ENCODE peak calls at places on chromosomes 11 and 22, in eight cellular contexts. One of them, this sample, is unnamed.

GRCh38 chr11:44208976-44209603 is 100.8 kb downstream of the ALX4 start:
- DNase-seq in K562: no peak
- DNase-seq in HFF-Myc: no peak
- DNase-seq in AG04449: no peak
- DNase-seq in GM23338: no peak
- DNase-seq in AG09309: no peak
- DNase-seq in A549: no peak
- DNase-seq in astrocyte: peak
- DNase-seq in this sample: no peak

GRCh38 chr11:10418259-10418949 is 36.7 kb upstream of the AMPD3 start:
- DNase-seq in K562: no peak
- DNase-seq in HFF-Myc: no peak
- DNase-seq in AG04449: no peak
- DNase-seq in GM23338: no peak
- DNase-seq in AG09309: peak
- DNase-seq in A549: no peak
- DNase-seq in astrocyte: no peak
- DNase-seq in this sample: no peak

GRCh38 chr11:9577551-9577950 is 4.1 kb downstream of the WEE1 start:
- DNase-seq in K562: no peak
- DNase-seq in HFF-Myc: no peak
- DNase-seq in AG04449: no peak
- DNase-seq in GM23338: no peak
- DNase-seq in AG09309: no peak
- DNase-seq in A549: no peak
- DNase-seq in astrocyte: peak
- DNase-seq in this sample: no peak

GRCh38 chr22:26890870-26891269 is 233.5 kb downstream of the MIAT start:
- DNase-seq in K562: no peak
- DNase-seq in HFF-Myc: no peak
- DNase-seq in AG04449: no peak
- DNase-seq in GM23338: peak
- DNase-seq in AG09309: no peak
- DNase-seq in A549: no peak
- DNase-seq in astrocyte: no peak
- DNase-seq in this sample: peak

GRCh38 chr11:114762437-114762836 is 84.1 kb downstream of the NXPE2 start:
- DNase-seq in K562: peak
- DNase-seq in HFF-Myc: peak
- DNase-seq in AG04449: peak
- DNase-seq in GM23338: peak
- DNase-seq in AG09309: peak
- DNase-seq in A549: peak
- DNase-seq in astrocyte: peak
- DNase-seq in this sample: no peak

GRCh38 chr11:59560702-59561469 is 49.5 kb downstream of the OR4D9 start:
- DNase-seq in K562: peak
- DNase-seq in HFF-Myc: peak
- DNase-seq in AG04449: no peak
- DNase-seq in GM23338: peak
- DNase-seq in AG09309: no peak
- DNase-seq in A549: peak
- DNase-seq in astrocyte: peak
- DNase-seq in this sample: no peak

GRCh38 chr11:102763440-102763839 is 17.0 kb downstream of the MMP10 start:
- DNase-seq in K562: no peak
- DNase-seq in HFF-Myc: no peak
- DNase-seq in AG04449: no peak
- DNase-seq in GM23338: no peak
- DNase-seq in AG09309: no peak
- DNase-seq in A549: no peak
- DNase-seq in astrocyte: no peak
- DNase-seq in this sample: no peak

GRCh38 chr11:122069946-122070345 is 46.1 kb downstream of the BLID start:
- DNase-seq in K562: no peak
- DNase-seq in HFF-Myc: no peak
- DNase-seq in AG04449: no peak
- DNase-seq in GM23338: peak
- DNase-seq in AG09309: peak
- DNase-seq in A549: no peak
- DNase-seq in astrocyte: peak
- DNase-seq in this sample: no peak

GRCh38 chr11:76825726-76826396 is 34.9 kb upstream of the ACER3 start:
- DNase-seq in K562: no peak
- DNase-seq in HFF-Myc: no peak
- DNase-seq in AG04449: no peak
- DNase-seq in GM23338: no peak
- DNase-seq in AG09309: no peak
- DNase-seq in A549: no peak
- DNase-seq in astrocyte: no peak
- DNase-seq in this sample: no peak

GRCh38 chr22:37907036-37907954 is 1.2 kb downstream of the MICALL1 start:
- DNase-seq in K562: no peak
- DNase-seq in HFF-Myc: no peak
- DNase-seq in AG04449: no peak
- DNase-seq in GM23338: peak
- DNase-seq in AG09309: no peak
- DNase-seq in A549: no peak
- DNase-seq in astrocyte: no peak
- DNase-seq in this sample: no peak

GRCh38 chr11:16613401-16614381 is 124.8 kb upstream of the C11orf58 start:
- DNase-seq in K562: peak
- DNase-seq in HFF-Myc: peak
- DNase-seq in AG04449: no peak
- DNase-seq in GM23338: peak
- DNase-seq in AG09309: peak
- DNase-seq in A549: peak
- DNase-seq in astrocyte: peak
- DNase-seq in this sample: no peak

GRCh38 chr11:93541884-93542752 is 1.1 kb downstream of the SMCO4 start:
- DNase-seq in K562: peak
- DNase-seq in HFF-Myc: peak
- DNase-seq in AG04449: no peak
- DNase-seq in GM23338: peak
- DNase-seq in AG09309: no peak
- DNase-seq in A549: peak
- DNase-seq in astrocyte: peak
- DNase-seq in this sample: peak

GRCh38 chr11:29448246-29448877 is 568.5 kb downstream of the KCNA4 start:
- DNase-seq in K562: no peak
- DNase-seq in HFF-Myc: no peak
- DNase-seq in AG04449: no peak
- DNase-seq in GM23338: peak
- DNase-seq in AG09309: no peak
- DNase-seq in A549: peak
- DNase-seq in astrocyte: no peak
- DNase-seq in this sample: no peak

GRCh38 chr11:34565417-34566208 is 52.0 kb upstream of the ELF5 start:
- DNase-seq in K562: peak
- DNase-seq in HFF-Myc: no peak
- DNase-seq in AG04449: no peak
- DNase-seq in GM23338: peak
- DNase-seq in AG09309: no peak
- DNase-seq in A549: peak
- DNase-seq in astrocyte: no peak
- DNase-seq in this sample: no peak
- TF ChIP-seq CTCF in K562: peak
- TF ChIP-seq CTCF in HFF-Myc: peak
- TF ChIP-seq CTCF in AG04449: peak
- TF ChIP-seq CTCF in GM23338: peak
- TF ChIP-seq CTCF in AG09309: peak
- TF ChIP-seq CTCF in A549: peak
- TF ChIP-seq CTCF in astrocyte: peak
- TF ChIP-seq CTCF in this sample: peak

GRCh38 chr22:49723478-49724029 is 104.1 kb downstream of the BRD1 start:
- DNase-seq in K562: no peak
- DNase-seq in HFF-Myc: no peak
- DNase-seq in AG04449: no peak
- DNase-seq in GM23338: no peak
- DNase-seq in AG09309: no peak
- DNase-seq in A549: no peak
- DNase-seq in astrocyte: no peak
- DNase-seq in this sample: no peak

GRCh38 chr22:49724030-49724892 is 103.4 kb downstream of the BRD1 start:
- DNase-seq in K562: peak
- DNase-seq in HFF-Myc: no peak
- DNase-seq in AG04449: no peak
- DNase-seq in GM23338: no peak
- DNase-seq in AG09309: no peak
- DNase-seq in A549: no peak
- DNase-seq in astrocyte: no peak
- DNase-seq in this sample: no peak

GRCh38 chr22:49725516-49725915 is 102.2 kb downstream of the BRD1 start:
- DNase-seq in K562: no peak
- DNase-seq in HFF-Myc: no peak
- DNase-seq in AG04449: no peak
- DNase-seq in GM23338: no peak
- DNase-seq in AG09309: no peak
- DNase-seq in A549: no peak
- DNase-seq in astrocyte: no peak
- DNase-seq in this sample: no peak

GRCh38 chr22:49726022-49726681 is 101.5 kb downstream of the BRD1 start:
- DNase-seq in K562: no peak
- DNase-seq in HFF-Myc: no peak
- DNase-seq in AG04449: no peak
- DNase-seq in GM23338: no peak
- DNase-seq in AG09309: no peak
- DNase-seq in A549: no peak
- DNase-seq in astrocyte: no peak
- DNase-seq in this sample: no peak

GRCh38 chr22:49724893-49725489 is 102.7 kb downstream of the BRD1 start:
- DNase-seq in K562: peak
- DNase-seq in HFF-Myc: no peak
- DNase-seq in AG04449: no peak
- DNase-seq in GM23338: no peak
- DNase-seq in AG09309: no peak
- DNase-seq in A549: peak
- DNase-seq in astrocyte: peak
- DNase-seq in this sample: no peak
- H3K4me3 ChIP-seq in K562: no peak
- H3K4me3 ChIP-seq in HFF-Myc: no peak
- H3K4me3 ChIP-seq in AG04449: no peak
- H3K4me3 ChIP-seq in GM23338: no peak
- H3K4me3 ChIP-seq in AG09309: no peak
- H3K4me3 ChIP-seq in A549: peak
- H3K4me3 ChIP-seq in astrocyte: no peak
- H3K4me3 ChIP-seq in this sample: no peak

DNA sequence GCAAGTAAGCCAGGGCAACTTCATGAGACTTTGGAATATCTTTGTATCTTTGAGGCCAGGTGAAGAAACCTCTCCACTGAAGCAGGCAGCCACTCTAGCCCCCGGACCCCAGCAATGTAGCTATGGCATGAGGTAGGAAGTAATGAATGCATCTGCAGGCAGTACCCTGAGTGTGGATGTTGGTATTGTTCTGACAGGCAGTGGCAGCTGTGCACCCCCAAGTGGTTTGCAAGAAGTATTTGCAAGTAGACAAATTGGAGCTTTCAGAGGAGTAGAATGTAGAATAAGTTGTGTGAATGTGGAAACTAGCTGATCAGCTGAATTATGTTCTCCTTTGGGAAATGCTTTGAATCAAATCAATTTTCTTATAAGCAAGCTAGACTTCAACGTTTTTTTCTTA is 194.4 kb upstream of the PGR start:
- DNase-seq in K562: no peak
- DNase-seq in HFF-Myc: no peak
- DNase-seq in AG04449: no peak
- DNase-seq in GM23338: peak
- DNase-seq in AG09309: no peak
- DNase-seq in A549: no peak
- DNase-seq in astrocyte: no peak
- DNase-seq in this sample: no peak
- TF ChIP-seq CTCF in K562: no peak
- TF ChIP-seq CTCF in HFF-Myc: no peak
- TF ChIP-seq CTCF in AG04449: no peak
- TF ChIP-seq CTCF in GM23338: peak
- TF ChIP-seq CTCF in AG09309: no peak
- TF ChIP-seq CTCF in A549: no peak
- TF ChIP-seq CTCF in astrocyte: no peak
- TF ChIP-seq CTCF in this sample: peak

GRCh38 chr11:66291303-66291705 is 390 bp upstream of the TMEM151A start:
- DNase-seq in K562: no peak
- DNase-seq in HFF-Myc: no peak
- DNase-seq in AG04449: no peak
- DNase-seq in GM23338: no peak
- DNase-seq in AG09309: no peak
- DNase-seq in A549: no peak
- DNase-seq in astrocyte: no peak
- DNase-seq in this sample: no peak

GRCh38 chr11:66292543-66293332 is 1.0 kb downstream of the TMEM151A start:
- DNase-seq in K562: no peak
- DNase-seq in HFF-Myc: no peak
- DNase-seq in AG04449: no peak
- DNase-seq in GM23338: no peak
- DNase-seq in AG09309: no peak
- DNase-seq in A549: no peak
- DNase-seq in astrocyte: no peak
- DNase-seq in this sample: no peak

GRCh38 chr11:66290332-66290629 is 1.3 kb upstream of the YIF1A start:
- DNase-seq in K562: no peak
- DNase-seq in HFF-Myc: no peak
- DNase-seq in AG04449: no peak
- DNase-seq in GM23338: no peak
- DNase-seq in AG09309: no peak
- DNase-seq in A549: no peak
- DNase-seq in astrocyte: no peak
- DNase-seq in this sample: no peak

GRCh38 chr11:66293352-66293751 is 1.7 kb downstream of the TMEM151A start:
- DNase-seq in K562: no peak
- DNase-seq in HFF-Myc: no peak
- DNase-seq in AG04449: no peak
- DNase-seq in GM23338: no peak
- DNase-seq in AG09309: no peak
- DNase-seq in A549: no peak
- DNase-seq in astrocyte: no peak
- DNase-seq in this sample: no peak

DNA sequence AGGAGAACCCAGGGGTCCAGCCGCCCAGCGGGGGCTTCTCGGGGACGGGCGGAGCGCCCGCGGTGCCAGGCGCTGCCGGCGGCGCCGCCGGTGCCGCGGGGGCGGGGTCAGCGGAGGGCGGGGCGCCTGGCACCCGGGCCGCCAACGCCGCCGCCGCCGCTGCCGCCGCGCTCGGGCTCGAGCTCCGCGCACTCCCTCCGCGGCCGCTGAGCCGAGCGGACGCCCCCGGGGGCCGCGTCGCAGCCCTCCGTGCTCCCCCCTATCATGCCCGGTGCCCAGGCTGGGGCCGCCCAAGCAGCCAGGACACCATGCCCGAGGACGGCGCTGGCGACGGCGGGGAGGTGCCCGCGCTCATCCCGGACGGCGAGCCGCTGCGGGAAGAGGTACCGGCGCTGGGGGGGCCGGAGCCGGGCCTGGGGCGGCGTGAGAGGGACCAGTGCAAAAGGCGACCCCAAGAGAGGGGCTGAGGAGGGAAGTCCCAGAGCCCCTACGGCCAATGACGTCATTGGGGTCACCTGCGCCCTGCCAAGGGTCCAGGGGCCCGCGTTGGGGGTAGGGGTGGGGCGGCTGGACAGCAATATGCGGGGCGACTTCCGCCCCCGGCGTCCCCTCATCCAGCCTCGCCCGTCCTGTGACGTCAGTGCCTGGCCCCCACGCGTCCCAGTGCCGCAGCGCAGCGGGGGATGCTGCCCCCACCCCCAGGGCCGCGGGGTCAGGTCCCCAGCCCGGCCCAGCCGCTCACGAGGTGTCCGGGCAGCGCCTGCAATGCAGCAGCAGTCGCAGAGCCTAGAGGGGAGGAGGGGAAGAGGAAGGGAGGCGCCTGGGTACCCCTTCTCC is at the start of gene TMEM151A:
- DNase-seq in K562: peak
- DNase-seq in HFF-Myc: no peak
- DNase-seq in AG04449: no peak
- DNase-seq in GM23338: peak
- DNase-seq in AG09309: no peak
- DNase-seq in A549: no peak
- DNase-seq in astrocyte: no peak
- DNase-seq in this sample: no peak
- H3K4me3 ChIP-seq in K562: no peak
- H3K4me3 ChIP-seq in HFF-Myc: no peak
- H3K4me3 ChIP-seq in AG04449: peak
- H3K4me3 ChIP-seq in GM23338: peak
- H3K4me3 ChIP-seq in AG09309: peak
- H3K4me3 ChIP-seq in A549: peak
- H3K4me3 ChIP-seq in astrocyte: no peak
- H3K4me3 ChIP-seq in this sample: peak

This sample was measured in epithelial cell of proximal tubule.